ENCODE peak calls at places on chromosomes 2 and 18, in four cellular contexts. G is GM12865, F is heart left ventricle, P is ovary. J is an unnamed sample.
A peak's percentile ranks its signal among the peaks of the same experiment; 100 is the strongest.

GRCh38 chr18:3869848-3870247 is 419.9 kb downstream of the TGIF1 start:
- DNase-seq in G (peak; percentile 16), F (no peak), P (no peak), J (peak; percentile 62)

GRCh38 chr18:31685097-31686082 is 1.0 kb upstream of the B4GALT6 start:
- DNase-seq in G (peak; percentile 95), F (peak; percentile 76), P (peak; percentile 81), J (peak; percentile 53)

GRCh38 chr2:238947243-238947760 is 99.4 kb downstream of the TWIST2 start:
- DNase-seq in G (no peak), F (peak; percentile 11), P (no peak), J (no peak)

GRCh38 chr2:83058683-83059082 is 1400.4 kb downstream of the SUCLG1 start:
- DNase-seq in G (no peak), F (no peak), P (no peak), J (no peak)

GRCh38 chr2:207123776-207124391 is 41.9 kb downstream of the KLF7 start:
- DNase-seq in G (no peak), F (peak; percentile 55), P (no peak), J (no peak)

GRCh38 chr2:221571108-221571390 is 1.1 kb downstream of the EPHA4 start:
- DNase-seq in G (peak; percentile 16), F (no peak), P (peak; percentile 29), J (peak; percentile 1)

GRCh38 chr2:175806115-175806470 is 196.0 kb downstream of the LNPK start:
- DNase-seq in G (no peak), F (no peak), P (no peak), J (no peak)

GRCh38 chr2:86337235-86338099 is at the start of gene REEP1:
- DNase-seq in G (peak; percentile 10), F (peak; percentile 71), P (peak; percentile 35), J (no peak)

GRCh38 chr2:26576565-26577441 is 64.4 kb downstream of the CIB4 start:
- DNase-seq in G (no peak), F (no peak), P (no peak), J (peak; percentile 12)

GRCh38 chr2:239255643-239256042 is 145.2 kb downstream of the HDAC4 start:
- DNase-seq in G (no peak), F (peak; percentile 11), P (no peak), J (no peak)

GRCh38 chr18:8980496-8981402 is 121.8 kb upstream of the NDUFV2 start:
- DNase-seq in G (no peak), F (no peak), P (no peak), J (no peak)

GRCh38 chr2:195642677-195643063 is 14.4 kb upstream of the SLC39A10 start:
- DNase-seq in G (no peak), F (no peak), P (no peak), J (no peak)

GRCh38 chr2:240165034-240165433 is 24.6 kb upstream of the OTOS start:
- DNase-seq in G (no peak), F (no peak), P (no peak), J (no peak)

GRCh38 chr2:98835831-98836385 is 100.1 kb downstream of the CRACDL start:
- DNase-seq in G (no peak), F (no peak), P (no peak), J (no peak)

DNA sequence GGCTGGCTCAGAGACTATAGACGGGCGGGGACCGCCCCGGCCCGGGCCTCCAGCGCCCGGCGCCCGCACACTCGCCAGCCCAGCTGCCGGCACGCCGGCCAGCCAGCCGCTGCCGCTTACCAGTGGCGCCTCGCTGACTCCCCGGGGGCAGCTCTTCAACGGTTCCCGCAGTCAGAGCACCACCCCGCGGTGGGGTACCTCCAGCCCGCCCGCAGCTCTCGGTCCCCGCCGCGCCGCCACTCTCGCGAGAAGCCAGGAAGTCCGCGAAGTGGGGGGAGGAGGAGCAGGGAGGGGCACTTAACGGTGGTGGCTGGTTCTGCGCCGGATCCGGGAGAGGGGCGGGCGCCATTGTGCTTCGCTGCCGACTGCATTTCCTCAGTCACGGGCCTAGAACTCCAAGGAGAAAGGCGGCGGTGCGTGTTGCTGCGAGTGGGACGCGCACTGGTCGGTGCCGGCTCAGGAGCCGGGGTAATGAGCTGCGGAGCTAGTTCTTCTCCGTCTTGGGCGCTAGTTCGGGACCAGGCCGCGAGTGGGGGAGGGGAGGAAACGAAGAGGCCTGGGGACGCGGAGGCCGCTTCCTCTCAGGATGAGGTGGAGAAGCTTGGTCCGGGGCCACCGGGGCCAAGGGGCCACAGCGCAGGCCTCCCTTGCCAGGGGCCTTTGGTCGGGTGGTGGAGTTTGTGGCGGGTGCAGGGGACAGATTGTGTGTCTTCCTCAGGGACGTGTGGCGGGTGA is at the start of gene MARCHF7:
- DNase-seq in G (peak; percentile 98), F (peak; percentile 98), P (peak; percentile 98), J (peak; percentile 86)
- TF ChIP-seq CTCF in G (peak; percentile 60), F (peak; percentile 38), P (no peak), J (peak; percentile 76)

GRCh38 chr2:11320698-11321492 is 23.5 kb downstream of the ROCK2 start:
- DNase-seq in G (no peak), F (no peak), P (no peak), J (no peak)
- TF ChIP-seq CTCF in G (no peak), F (no peak), P (no peak), J (no peak)

DNA sequence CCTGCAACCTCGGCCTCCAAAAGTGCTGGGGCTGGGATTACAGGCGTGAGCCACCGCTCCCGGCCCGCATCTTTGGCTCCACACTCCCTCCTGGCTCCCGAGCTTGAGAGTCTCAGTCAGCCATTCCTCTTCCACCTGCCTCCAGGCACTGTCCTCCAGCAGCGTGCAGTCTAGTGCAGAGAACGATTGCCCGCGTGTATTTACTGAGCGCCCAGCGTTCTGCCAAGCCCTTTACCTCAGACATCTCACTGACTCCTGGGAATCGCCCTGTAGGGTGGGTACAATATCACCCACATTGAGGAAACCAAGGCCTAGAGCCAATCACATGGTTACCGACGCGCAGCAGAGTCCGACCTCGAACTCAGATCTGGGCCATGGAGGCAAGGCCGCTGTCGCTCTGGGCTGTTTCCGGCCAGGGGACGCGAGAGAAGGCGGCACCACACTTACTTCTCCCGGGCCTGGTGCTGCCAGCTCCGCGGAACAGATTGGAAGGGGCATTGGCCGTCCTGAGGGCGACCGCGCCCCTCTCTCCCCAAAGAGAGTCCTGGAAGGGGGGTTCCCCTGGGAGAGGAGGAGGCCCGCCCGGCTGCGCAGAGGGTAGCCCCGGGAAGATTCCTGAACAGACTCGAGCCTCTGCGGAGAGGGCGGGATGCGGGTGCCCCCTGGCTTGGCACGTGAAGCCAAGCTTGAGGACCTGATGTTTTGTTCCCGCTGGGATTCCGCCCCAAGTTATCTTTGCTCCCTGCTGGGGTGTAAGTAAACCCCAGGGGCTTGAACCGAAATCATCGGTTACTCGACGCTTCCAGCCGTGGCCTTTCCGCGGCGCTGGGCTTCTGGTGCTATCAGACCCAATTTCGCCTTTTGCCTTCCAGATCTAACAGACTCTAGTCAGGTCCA is 5.2 kb upstream of the DLX2 start:
- DNase-seq in G (no peak), F (no peak), P (no peak), J (no peak)
- TF ChIP-seq CTCF in G (no peak), F (no peak), P (no peak), J (no peak)

DNA sequence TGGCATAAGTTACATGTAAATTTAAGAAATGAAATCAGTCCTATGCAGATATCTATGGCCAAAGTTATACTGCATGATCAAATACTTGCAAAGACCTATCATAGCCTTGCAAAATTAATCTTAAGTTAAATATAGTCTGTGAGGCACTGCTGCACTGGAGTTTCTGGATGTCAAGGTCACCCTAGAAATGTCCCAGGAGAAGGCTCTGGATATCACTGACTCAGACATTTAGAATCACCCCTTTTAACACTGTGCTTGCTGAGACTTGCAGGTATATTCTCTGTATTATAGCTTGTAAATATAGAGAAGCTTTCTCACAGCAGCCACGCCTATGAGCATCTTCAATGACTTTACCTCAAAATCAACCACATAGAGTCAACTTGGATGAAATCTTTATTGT is 51.5 kb downstream of the ETAA1 start:
- DNase-seq in G (no peak), F (peak; percentile 30), P (no peak), J (peak; percentile 90)
- TF ChIP-seq CTCF in G (no peak), F (no peak), P (no peak), J (no peak)

GRCh38 chr2:127072970-127073369 is 34.0 kb downstream of the BIN1 start:
- DNase-seq in G (no peak), F (no peak), P (no peak), J (no peak)

GRCh38 chr2:127070221-127070620 is 36.7 kb downstream of the BIN1 start:
- DNase-seq in G (no peak), F (no peak), P (no peak), J (no peak)

GRCh38 chr2:127074358-127074757 is 32.6 kb downstream of the BIN1 start:
- DNase-seq in G (no peak), F (no peak), P (no peak), J (no peak)

GRCh38 chr2:127072380-127072779 is 34.6 kb downstream of the BIN1 start:
- DNase-seq in G (no peak), F (no peak), P (no peak), J (no peak)

GRCh38 chr2:127071901-127072328 is 35.0 kb downstream of the BIN1 start:
- DNase-seq in G (no peak), F (no peak), P (no peak), J (no peak)
- TF ChIP-seq CTCF in G (no peak), F (no peak), P (no peak), J (no peak)

GRCh38 chr2:180187611-180188010 is 180.5 kb upstream of the CWC22 start:
- DNase-seq in G (no peak), F (no peak), P (no peak), J (no peak)
- TF ChIP-seq CTCF in G (no peak), F (no peak), P (no peak), J (no peak)

DNA sequence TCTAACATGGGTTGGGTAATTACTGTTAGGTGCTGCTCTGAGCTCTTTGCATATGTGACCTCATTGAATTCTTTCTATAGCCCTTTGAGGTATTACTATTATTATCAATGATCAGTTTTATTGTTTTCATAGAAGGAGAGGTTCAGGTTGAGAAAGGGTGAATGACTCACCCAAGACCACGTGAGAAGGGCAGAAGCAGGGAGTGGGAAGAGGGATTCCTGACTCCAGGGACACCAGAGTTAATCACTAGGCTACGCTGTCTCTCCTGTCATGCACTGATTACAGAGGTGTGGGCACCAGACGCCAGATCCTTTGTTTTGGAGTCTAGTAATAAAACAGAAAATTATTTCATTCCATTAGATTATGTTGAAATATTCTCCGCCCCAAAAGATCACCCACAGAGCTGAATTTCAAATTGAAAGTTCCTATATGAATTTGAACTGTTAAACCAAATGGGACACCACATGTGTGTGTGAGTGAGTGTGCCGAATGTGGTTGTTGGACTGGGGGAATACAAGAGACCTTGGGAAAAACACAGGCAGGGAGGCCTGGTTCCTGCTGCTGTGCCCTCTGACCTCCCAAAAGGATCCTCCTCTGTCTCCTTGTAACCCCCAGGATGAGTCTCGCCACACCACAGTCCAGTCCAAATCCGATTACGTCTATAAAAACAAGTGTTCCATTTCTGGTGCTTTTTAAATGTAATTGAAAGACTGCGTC is 215.4 kb downstream of the ZNF521 start:
- DNase-seq in G (no peak), F (peak; percentile 48), P (peak; percentile 37), J (no peak)
- TF ChIP-seq CTCF in G (no peak), F (no peak), P (no peak), J (no peak)

GRCh38 chr2:170881840-170882239 is 47.2 kb upstream of the GORASP2 start:
- DNase-seq in G (no peak), F (no peak), P (no peak), J (no peak)

GRCh38 chr2:170883683-170884082 is 45.4 kb upstream of the GORASP2 start:
- DNase-seq in G (no peak), F (no peak), P (no peak), J (no peak)

GRCh38 chr2:170885130-170885791 is 43.8 kb upstream of the GORASP2 start:
- DNase-seq in G (no peak), F (no peak), P (no peak), J (no peak)

GRCh38 chr2:170886391-170886790 is 42.7 kb upstream of the GORASP2 start:
- DNase-seq in G (no peak), F (no peak), P (no peak), J (peak; percentile 76)

GRCh38 chr2:170882758-170883157 is 46.3 kb upstream of the GORASP2 start:
- DNase-seq in G (no peak), F (no peak), P (no peak), J (no peak)
- TF ChIP-seq CTCF in G (no peak), F (no peak), P (no peak), J (no peak)